ENCODE peak calls at places on chromosome 16, in four cellular contexts. One of them, this sample, is unnamed.

GRCh38 chr16:27430923-27431484 is 29.0 kb downstream of the IL21R start:
- DNase-seq in RWPE1: no peak
- DNase-seq in stimulated activated CD4-positive, alpha-beta T cell treated with anti-CD3 and anti-CD28 coated beads, Interleukin-15, amount 100 ng/mL, for 1 hour: no peak
- DNase-seq in CD4-positive, alpha-beta T cell: no peak
- DNase-seq in this sample: no peak

GRCh38 chr16:11309895-11310633 is 28.9 kb upstream of the PRM1 start:
- DNase-seq in RWPE1: no peak
- DNase-seq in stimulated activated CD4-positive, alpha-beta T cell treated with anti-CD3 and anti-CD28 coated beads, Interleukin-15, amount 100 ng/mL, for 1 hour: no peak
- DNase-seq in CD4-positive, alpha-beta T cell: no peak
- DNase-seq in this sample: no peak

GRCh38 chr16:1771072-1771863 is at the start of gene NME3:
- DNase-seq in RWPE1: peak; percentile 63
- DNase-seq in stimulated activated CD4-positive, alpha-beta T cell treated with anti-CD3 and anti-CD28 coated beads, Interleukin-15, amount 100 ng/mL, for 1 hour: peak; percentile 75
- DNase-seq in CD4-positive, alpha-beta T cell: peak; percentile 74
- DNase-seq in this sample: peak; percentile 38

GRCh38 chr16:19400709-19401108 is 17.0 kb upstream of the TMC5 start:
- DNase-seq in RWPE1: no peak
- DNase-seq in stimulated activated CD4-positive, alpha-beta T cell treated with anti-CD3 and anti-CD28 coated beads, Interleukin-15, amount 100 ng/mL, for 1 hour: no peak
- DNase-seq in CD4-positive, alpha-beta T cell: no peak
- DNase-seq in this sample: no peak

GRCh38 chr16:27242398-27242797 is 26.2 kb downstream of the NSMCE1 start:
- DNase-seq in RWPE1: no peak
- DNase-seq in stimulated activated CD4-positive, alpha-beta T cell treated with anti-CD3 and anti-CD28 coated beads, Interleukin-15, amount 100 ng/mL, for 1 hour: no peak
- DNase-seq in CD4-positive, alpha-beta T cell: no peak
- DNase-seq in this sample: no peak

GRCh38 chr16:70646260-70647241 is at the start of gene IL34:
- DNase-seq in RWPE1: no peak
- DNase-seq in stimulated activated CD4-positive, alpha-beta T cell treated with anti-CD3 and anti-CD28 coated beads, Interleukin-15, amount 100 ng/mL, for 1 hour: no peak
- DNase-seq in CD4-positive, alpha-beta T cell: no peak
- DNase-seq in this sample: no peak

GRCh38 chr16:29738514-29738913 is 7.3 kb downstream of the C16orf54 start:
- DNase-seq in RWPE1: no peak
- DNase-seq in stimulated activated CD4-positive, alpha-beta T cell treated with anti-CD3 and anti-CD28 coated beads, Interleukin-15, amount 100 ng/mL, for 1 hour: no peak
- DNase-seq in CD4-positive, alpha-beta T cell: no peak
- DNase-seq in this sample: no peak

GRCh38 chr16:89491974-89492687 is 1.8 kb upstream of the ANKRD11 start:
- DNase-seq in RWPE1: no peak
- DNase-seq in stimulated activated CD4-positive, alpha-beta T cell treated with anti-CD3 and anti-CD28 coated beads, Interleukin-15, amount 100 ng/mL, for 1 hour: no peak
- DNase-seq in CD4-positive, alpha-beta T cell: no peak
- DNase-seq in this sample: no peak

GRCh38 chr16:71383054-71383773 is 24.7 kb downstream of the CALB2 start:
- DNase-seq in RWPE1: no peak
- DNase-seq in stimulated activated CD4-positive, alpha-beta T cell treated with anti-CD3 and anti-CD28 coated beads, Interleukin-15, amount 100 ng/mL, for 1 hour: no peak
- DNase-seq in CD4-positive, alpha-beta T cell: no peak
- DNase-seq in this sample: peak; percentile 76

GRCh38 chr16:57955572-57955971 is 15.4 kb downstream of the CNGB1 start:
- DNase-seq in RWPE1: no peak
- DNase-seq in stimulated activated CD4-positive, alpha-beta T cell treated with anti-CD3 and anti-CD28 coated beads, Interleukin-15, amount 100 ng/mL, for 1 hour: no peak
- DNase-seq in CD4-positive, alpha-beta T cell: no peak
- DNase-seq in this sample: peak; percentile 63

GRCh38 chr16:22763655-22764054 is 50.3 kb upstream of the HS3ST2 start:
- DNase-seq in RWPE1: no peak
- DNase-seq in stimulated activated CD4-positive, alpha-beta T cell treated with anti-CD3 and anti-CD28 coated beads, Interleukin-15, amount 100 ng/mL, for 1 hour: no peak
- DNase-seq in CD4-positive, alpha-beta T cell: no peak
- DNase-seq in this sample: no peak

GRCh38 chr16:49756971-49757743 is 98.8 kb downstream of the ZNF423 start:
- DNase-seq in RWPE1: peak; percentile 23
- DNase-seq in stimulated activated CD4-positive, alpha-beta T cell treated with anti-CD3 and anti-CD28 coated beads, Interleukin-15, amount 100 ng/mL, for 1 hour: no peak
- DNase-seq in CD4-positive, alpha-beta T cell: no peak
- DNase-seq in this sample: no peak

GRCh38 chr16:19696312-19696711 is 21.7 kb downstream of the KNOP1 start:
- DNase-seq in RWPE1: peak; percentile 54
- DNase-seq in stimulated activated CD4-positive, alpha-beta T cell treated with anti-CD3 and anti-CD28 coated beads, Interleukin-15, amount 100 ng/mL, for 1 hour: no peak
- DNase-seq in CD4-positive, alpha-beta T cell: peak; percentile 58
- DNase-seq in this sample: peak; percentile 38

GRCh38 chr16:88560722-88561484 is 9.3 kb upstream of the ZC3H18 start:
- DNase-seq in RWPE1: peak; percentile 16
- DNase-seq in stimulated activated CD4-positive, alpha-beta T cell treated with anti-CD3 and anti-CD28 coated beads, Interleukin-15, amount 100 ng/mL, for 1 hour: no peak
- DNase-seq in CD4-positive, alpha-beta T cell: no peak
- DNase-seq in this sample: peak; percentile 14

GRCh38 chr16:86638642-86639041 is 60.3 kb downstream of the FOXL1 start:
- DNase-seq in RWPE1: no peak
- DNase-seq in stimulated activated CD4-positive, alpha-beta T cell treated with anti-CD3 and anti-CD28 coated beads, Interleukin-15, amount 100 ng/mL, for 1 hour: no peak
- DNase-seq in CD4-positive, alpha-beta T cell: no peak
- DNase-seq in this sample: no peak

GRCh38 chr16:30004424-30004776 is 6.4 kb downstream of the DOC2A start:
- DNase-seq in RWPE1: no peak
- DNase-seq in stimulated activated CD4-positive, alpha-beta T cell treated with anti-CD3 and anti-CD28 coated beads, Interleukin-15, amount 100 ng/mL, for 1 hour: no peak
- DNase-seq in CD4-positive, alpha-beta T cell: no peak
- DNase-seq in this sample: no peak

GRCh38 chr16:86680137-86680536 is 101.8 kb downstream of the FOXL1 start:
- DNase-seq in RWPE1: no peak
- DNase-seq in stimulated activated CD4-positive, alpha-beta T cell treated with anti-CD3 and anti-CD28 coated beads, Interleukin-15, amount 100 ng/mL, for 1 hour: no peak
- DNase-seq in CD4-positive, alpha-beta T cell: no peak
- DNase-seq in this sample: peak; percentile 77

GRCh38 chr16:24135624-24136296 is 120.4 kb upstream of the CACNG3 start:
- DNase-seq in RWPE1: no peak
- DNase-seq in stimulated activated CD4-positive, alpha-beta T cell treated with anti-CD3 and anti-CD28 coated beads, Interleukin-15, amount 100 ng/mL, for 1 hour: no peak
- DNase-seq in CD4-positive, alpha-beta T cell: no peak
- DNase-seq in this sample: no peak

GRCh38 chr16:48340054-48340453 is 45.2 kb downstream of the SIAH1 start:
- DNase-seq in RWPE1: no peak
- DNase-seq in stimulated activated CD4-positive, alpha-beta T cell treated with anti-CD3 and anti-CD28 coated beads, Interleukin-15, amount 100 ng/mL, for 1 hour: no peak
- DNase-seq in CD4-positive, alpha-beta T cell: no peak
- DNase-seq in this sample: no peak

GRCh38 chr16:53881371-53881770 is 177.4 kb downstream of the FTO start:
- DNase-seq in RWPE1: peak; percentile 48
- DNase-seq in stimulated activated CD4-positive, alpha-beta T cell treated with anti-CD3 and anti-CD28 coated beads, Interleukin-15, amount 100 ng/mL, for 1 hour: no peak
- DNase-seq in CD4-positive, alpha-beta T cell: no peak
- DNase-seq in this sample: peak; percentile 93

GRCh38 chr16:9518054-9518453 is 426.6 kb downstream of the HAPSTR1 start:
- DNase-seq in RWPE1: no peak
- DNase-seq in stimulated activated CD4-positive, alpha-beta T cell treated with anti-CD3 and anti-CD28 coated beads, Interleukin-15, amount 100 ng/mL, for 1 hour: no peak
- DNase-seq in CD4-positive, alpha-beta T cell: no peak
- DNase-seq in this sample: peak; percentile 17

GRCh38 chr16:83609178-83609577 is 198.6 kb upstream of the HSBP1 start:
- DNase-seq in RWPE1: no peak
- DNase-seq in stimulated activated CD4-positive, alpha-beta T cell treated with anti-CD3 and anti-CD28 coated beads, Interleukin-15, amount 100 ng/mL, for 1 hour: no peak
- DNase-seq in CD4-positive, alpha-beta T cell: no peak
- DNase-seq in this sample: no peak

This sample was measured in mammary epithelial cell.